ENCODE peak calls at places on chromosomes 13 and 19, in five cellular contexts. Z is K562, I is testis, B is heart left ventricle, T is ovary. Q is an unnamed sample.

GRCh38 chr19:30788105-30788765 is 416.1 kb downstream of the ZNF536 start:
- DNase-seq in I (no peak), Z (no peak), B (no peak), T (no peak), Q (no peak)

GRCh38 chr19:14089662-14090508 is 666 bp downstream of the SAMD1 start:
- DNase-seq in B (peak), Z (peak), I (no peak), T (peak), Q (peak)

GRCh38 chr13:34667356-34668218 is 274.5 kb upstream of the NBEA start:
- DNase-seq in Z (no peak), B (no peak), I (peak), T (no peak), Q (no peak)

GRCh38 chr13:113061796-113062425 is 43.7 kb upstream of the F7 start:
- DNase-seq in I (no peak), B (no peak), Z (no peak), T (no peak), Q (no peak)

GRCh38 chr13:20190481-20191310 is 2.0 kb downstream of the GJB2 start:
- DNase-seq in Z (no peak), T (no peak), I (no peak), B (no peak), Q (no peak)

GRCh38 chr19:41940443-41941409 is 12.5 kb upstream of the ERFL start:
- DNase-seq in Z (peak), B (no peak), I (no peak), T (no peak), Q (no peak)

GRCh38 chr13:79407349-79407979 is 1.4 kb upstream of the RBM26 start:
- DNase-seq in Z (no peak), T (no peak), I (no peak), B (no peak), Q (no peak)

GRCh38 chr19:10270180-10270615 is 722 bp upstream of the ICAM1 start:
- DNase-seq in I (peak), B (peak), T (no peak), Z (peak), Q (peak)

GRCh38 chr19:46599716-46600392 is 1.3 kb upstream of the CALM3 start:
- DNase-seq in I (peak), Z (no peak), B (peak), T (no peak), Q (peak)

GRCh38 chr13:33743438-33744368 is 74.2 kb upstream of the RFC3 start:
- DNase-seq in T (no peak), Z (no peak), B (no peak), I (no peak), Q (no peak)

GRCh38 chr19:46813570-46814358 is 25.4 kb upstream of the SLC1A5 start:
- DNase-seq in Z (no peak), I (peak), B (peak), T (peak), Q (no peak)

GRCh38 chr19:43798546-43799409 is 3.5 kb downstream of the LYPD5 start:
- DNase-seq in Z (no peak), B (no peak), T (no peak), I (no peak), Q (peak)

GRCh38 chr19:41328818-41329220 is 18.8 kb downstream of the CCDC97 start:
- DNase-seq in T (no peak), B (no peak), Z (no peak), I (no peak), Q (no peak)

GRCh38 chr13:30196025-30196424 is 111.3 kb downstream of the KATNAL1 start:
- DNase-seq in B (no peak), I (no peak), Z (no peak), T (no peak), Q (no peak)

GRCh38 chr19:12484371-12485322 is at the start of gene ZNF709:
- DNase-seq in Z (peak), T (peak), I (peak), B (peak), Q (peak)
- TF ChIP-seq POLR2A in Z (no peak), T (peak), I (peak), B (no peak), Q (no peak)

GRCh38 chr13:90839061-90839460 is 508.4 kb upstream of the MIR17HG start:
- DNase-seq in Z (no peak), T (no peak), I (no peak), B (no peak), Q (no peak)

GRCh38 chr13:90834700-90835099 is 512.8 kb upstream of the MIR17HG start:
- DNase-seq in B (no peak), I (no peak), Z (no peak), T (no peak), Q (no peak)

GRCh38 chr13:90835826-90836225 is 511.7 kb upstream of the MIR17HG start:
- DNase-seq in T (no peak), I (no peak), Z (no peak), B (no peak), Q (no peak)

DNA sequence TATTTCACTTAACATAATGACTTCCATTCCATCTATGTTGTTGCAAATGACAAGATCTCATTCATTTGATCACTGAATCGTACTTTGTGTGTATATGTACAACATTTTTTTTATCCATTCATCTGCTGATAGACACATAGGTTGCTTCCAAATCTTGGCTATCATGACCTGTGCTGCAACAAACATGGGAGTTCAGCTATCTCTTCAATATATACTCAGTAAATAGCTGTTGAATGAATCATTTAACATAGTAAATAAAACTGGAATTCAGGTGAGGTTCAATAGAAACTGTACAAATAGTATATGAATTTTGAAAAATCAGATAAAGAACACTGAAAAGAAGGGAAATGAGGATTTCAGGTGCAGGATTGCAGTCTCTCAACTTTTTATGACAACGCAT is 508.9 kb upstream of the MIR17HG start:
- DNase-seq in B (no peak), I (no peak), Z (no peak), T (no peak), Q (no peak)
- TF ChIP-seq POLR2A in B (no peak), I (no peak), Z (no peak), T (no peak), Q (no peak)

GRCh38 chr19:38932425-38933179 is 1.9 kb downstream of the MRPS12 start:
- DNase-seq in Z (no peak), I (peak), B (no peak), T (no peak), Q (peak)

GRCh38 chr19:38933544-38933943 is 2.8 kb downstream of the MRPS12 start:
- DNase-seq in B (no peak), Z (no peak), T (no peak), I (no peak), Q (no peak)

GRCh38 chr19:38928406-38929001 is 2.1 kb downstream of the SARS2 start:
- DNase-seq in B (no peak), I (no peak), T (no peak), Z (no peak), Q (no peak)

GRCh38 chr19:38930776-38931761 is at the start of gene MRPS12:
- DNase-seq in T (peak), B (peak), Z (peak), I (peak), Q (peak)

DNA sequence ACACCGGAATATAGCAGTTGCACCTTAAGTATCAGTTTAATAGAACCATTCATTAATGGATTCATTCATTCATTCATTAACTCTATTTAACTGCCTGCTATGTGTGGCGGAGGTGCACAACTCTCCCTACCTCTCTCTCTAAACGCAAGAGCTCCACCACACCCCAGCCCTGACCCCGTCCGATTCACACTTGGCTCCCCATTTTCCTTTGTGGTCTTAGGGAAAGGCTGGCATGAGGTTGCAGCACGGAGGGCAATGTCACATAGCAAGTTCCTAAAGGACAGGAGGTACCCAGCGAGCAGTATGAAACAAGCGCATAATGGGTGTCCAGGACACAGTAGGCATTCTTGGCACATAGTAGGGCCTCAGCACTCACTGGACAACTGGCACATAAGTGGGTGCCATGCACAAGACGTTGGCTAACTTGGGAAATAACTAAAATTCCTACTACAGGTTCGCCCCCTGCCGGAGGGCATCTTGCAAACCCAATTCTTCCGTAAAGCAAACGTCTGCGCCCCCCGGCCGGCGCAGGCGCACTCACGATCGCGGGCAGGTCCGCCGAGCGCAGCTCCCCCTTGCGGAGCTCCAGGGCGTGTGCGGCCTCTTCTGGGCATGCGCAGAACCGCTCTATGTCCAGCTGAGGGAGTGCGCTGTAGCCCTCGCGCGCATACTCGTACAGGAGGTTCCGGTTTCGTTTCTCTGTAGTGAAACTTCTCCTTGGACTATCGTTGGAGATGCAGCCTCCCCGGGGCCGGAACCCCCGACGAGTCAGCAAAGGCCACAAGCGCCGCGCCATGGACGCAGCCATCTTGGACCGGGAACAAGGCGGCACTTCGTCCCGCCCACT is at the start of gene SARS2:
- DNase-seq in T (peak), I (peak), Z (peak), B (peak), Q (peak)
- TF ChIP-seq POLR2A in T (no peak), I (no peak), Z (peak), B (no peak), Q (no peak)

GRCh38 chr19:35812220-35813042 is at the start of gene PRODH2:
- DNase-seq in B (no peak), Z (no peak), T (no peak), I (no peak), Q (no peak)
- TF ChIP-seq POLR2A in B (no peak), Z (no peak), T (no peak), I (no peak), Q (no peak)

GRCh38 chr19:52095172-52096014 is at the start of gene ZNF841:
- DNase-seq in Z (peak), T (peak), I (peak), B (peak), Q (peak)
- TF ChIP-seq POLR2A in Z (peak), T (peak), I (no peak), B (no peak), Q (peak)

Q was measured in erythroblast.